ENCODE peak calls at places on chromosomes 1 and 21, in eight cellular contexts. One of them, this sample, is unnamed.

GRCh38 chr21:39125752-39126485 is 57.3 kb downstream of the PSMG1 start:
- DNase-seq in left lung: peak
- DNase-seq in GM12864: no peak
- DNase-seq in kidney: no peak
- DNase-seq in progenitor cell of endocrine pancreas: peak
- DNase-seq in fibroblast of lung: peak
- DNase-seq in GM13977: peak
- DNase-seq in pancreas: peak
- DNase-seq in this sample: peak

GRCh38 chr1:178075323-178075722 is 18.6 kb upstream of the RASAL2 start:
- DNase-seq in progenitor cell of endocrine pancreas: no peak
- DNase-seq in fibroblast of lung: no peak
- DNase-seq in kidney: no peak
- DNase-seq in left lung: no peak
- DNase-seq in GM12864: no peak
- DNase-seq in GM13977: no peak
- DNase-seq in pancreas: no peak
- DNase-seq in this sample: no peak

GRCh38 chr1:12465126-12465525 is 152.9 kb downstream of the DHRS3 start:
- DNase-seq in pancreas: no peak
- DNase-seq in kidney: no peak
- DNase-seq in progenitor cell of endocrine pancreas: no peak
- DNase-seq in GM12864: no peak
- DNase-seq in left lung: no peak
- DNase-seq in fibroblast of lung: no peak
- DNase-seq in GM13977: no peak
- DNase-seq in this sample: no peak

GRCh38 chr1:110477041-110477440 is 26.1 kb downstream of the PROK1 start:
- DNase-seq in fibroblast of lung: peak
- DNase-seq in progenitor cell of endocrine pancreas: no peak
- DNase-seq in GM13977: no peak
- DNase-seq in pancreas: peak
- DNase-seq in GM12864: peak
- DNase-seq in left lung: no peak
- DNase-seq in kidney: peak
- DNase-seq in this sample: no peak

GRCh38 chr1:46614604-46614984 is 2.0 kb downstream of the MOB3C start:
- DNase-seq in pancreas: no peak
- DNase-seq in GM12864: no peak
- DNase-seq in kidney: no peak
- DNase-seq in progenitor cell of endocrine pancreas: no peak
- DNase-seq in GM13977: no peak
- DNase-seq in left lung: no peak
- DNase-seq in fibroblast of lung: no peak
- DNase-seq in this sample: no peak

GRCh38 chr1:203584507-203584906 is 42.1 kb upstream of the ATP2B4 start:
- DNase-seq in pancreas: no peak
- DNase-seq in fibroblast of lung: no peak
- DNase-seq in left lung: no peak
- DNase-seq in GM13977: no peak
- DNase-seq in GM12864: no peak
- DNase-seq in kidney: no peak
- DNase-seq in progenitor cell of endocrine pancreas: no peak
- DNase-seq in this sample: no peak

GRCh38 chr1:204241050-204241449 is 27.3 kb upstream of the GOLT1A start:
- DNase-seq in GM12864: no peak
- DNase-seq in kidney: no peak
- DNase-seq in left lung: no peak
- DNase-seq in progenitor cell of endocrine pancreas: no peak
- DNase-seq in fibroblast of lung: no peak
- DNase-seq in GM13977: no peak
- DNase-seq in pancreas: no peak
- DNase-seq in this sample: no peak

GRCh38 chr1:39305555-39305954 is 101.1 kb downstream of the MACF1 start:
- DNase-seq in GM12864: no peak
- DNase-seq in left lung: no peak
- DNase-seq in kidney: no peak
- DNase-seq in pancreas: no peak
- DNase-seq in progenitor cell of endocrine pancreas: no peak
- DNase-seq in fibroblast of lung: no peak
- DNase-seq in GM13977: peak
- DNase-seq in this sample: no peak

GRCh38 chr1:149887456-149888159 is 11.8 kb upstream of the BOLA1 start:
- DNase-seq in left lung: peak
- DNase-seq in fibroblast of lung: peak
- DNase-seq in GM12864: peak
- DNase-seq in kidney: peak
- DNase-seq in GM13977: peak
- DNase-seq in progenitor cell of endocrine pancreas: peak
- DNase-seq in pancreas: peak
- DNase-seq in this sample: peak

GRCh38 chr1:160205974-160206369 is 788 bp downstream of the PEA15 start:
- DNase-seq in left lung: no peak
- DNase-seq in progenitor cell of endocrine pancreas: no peak
- DNase-seq in kidney: peak
- DNase-seq in GM12864: peak
- DNase-seq in fibroblast of lung: peak
- DNase-seq in GM13977: peak
- DNase-seq in pancreas: peak
- DNase-seq in this sample: no peak

GRCh38 chr1:119748040-119748439 is 20.7 kb downstream of the HMGCS2 start:
- DNase-seq in pancreas: no peak
- DNase-seq in kidney: no peak
- DNase-seq in progenitor cell of endocrine pancreas: no peak
- DNase-seq in fibroblast of lung: no peak
- DNase-seq in GM12864: no peak
- DNase-seq in left lung: no peak
- DNase-seq in GM13977: no peak
- DNase-seq in this sample: no peak

GRCh38 chr1:16921391-16922185 is at the start of gene CROCC:
- DNase-seq in fibroblast of lung: peak
- DNase-seq in GM13977: peak
- DNase-seq in kidney: peak
- DNase-seq in pancreas: peak
- DNase-seq in progenitor cell of endocrine pancreas: no peak
- DNase-seq in left lung: peak
- DNase-seq in GM12864: no peak
- DNase-seq in this sample: peak

GRCh38 chr1:7915826-7916225 is 24.8 kb downstream of the TNFRSF9 start:
- DNase-seq in left lung: no peak
- DNase-seq in fibroblast of lung: no peak
- DNase-seq in progenitor cell of endocrine pancreas: no peak
- DNase-seq in GM12864: no peak
- DNase-seq in GM13977: no peak
- DNase-seq in pancreas: no peak
- DNase-seq in kidney: no peak
- DNase-seq in this sample: no peak

GRCh38 chr1:11934295-11935039 is at the start of gene PLOD1:
- DNase-seq in progenitor cell of endocrine pancreas: peak
- DNase-seq in GM12864: peak
- DNase-seq in left lung: peak
- DNase-seq in fibroblast of lung: peak
- DNase-seq in GM13977: peak
- DNase-seq in pancreas: peak
- DNase-seq in kidney: peak
- DNase-seq in this sample: peak

GRCh38 chr1:106613861-106614260 is 442.6 kb upstream of the PRMT6 start:
- DNase-seq in pancreas: no peak
- DNase-seq in fibroblast of lung: no peak
- DNase-seq in left lung: no peak
- DNase-seq in kidney: no peak
- DNase-seq in GM13977: no peak
- DNase-seq in GM12864: no peak
- DNase-seq in progenitor cell of endocrine pancreas: no peak
- DNase-seq in this sample: no peak

GRCh38 chr1:38097256-38097655 is 50.7 kb upstream of the POU3F1 start:
- DNase-seq in progenitor cell of endocrine pancreas: no peak
- DNase-seq in GM13977: no peak
- DNase-seq in left lung: no peak
- DNase-seq in kidney: no peak
- DNase-seq in GM12864: no peak
- DNase-seq in fibroblast of lung: no peak
- DNase-seq in pancreas: no peak
- DNase-seq in this sample: no peak

GRCh38 chr1:151311589-151312331 is 15.5 kb downstream of the PI4KB start:
- DNase-seq in left lung: no peak
- DNase-seq in GM13977: no peak
- DNase-seq in GM12864: no peak
- DNase-seq in pancreas: peak
- DNase-seq in fibroblast of lung: peak
- DNase-seq in progenitor cell of endocrine pancreas: no peak
- DNase-seq in kidney: peak
- DNase-seq in this sample: no peak

GRCh38 chr1:48943393-48943792 is 166.7 kb upstream of the BEND5 start:
- DNase-seq in left lung: no peak
- DNase-seq in kidney: no peak
- DNase-seq in fibroblast of lung: no peak
- DNase-seq in pancreas: no peak
- DNase-seq in GM12864: no peak
- DNase-seq in GM13977: no peak
- DNase-seq in progenitor cell of endocrine pancreas: no peak
- DNase-seq in this sample: no peak

GRCh38 chr1:152168535-152168868 is 9.5 kb upstream of the RPTN start:
- DNase-seq in GM12864: no peak
- DNase-seq in GM13977: no peak
- DNase-seq in left lung: no peak
- DNase-seq in fibroblast of lung: no peak
- DNase-seq in progenitor cell of endocrine pancreas: no peak
- DNase-seq in kidney: no peak
- DNase-seq in pancreas: no peak
- DNase-seq in this sample: no peak

GRCh38 chr1:56446531-56447098 is 132.7 kb downstream of the PLPP3 start:
- DNase-seq in progenitor cell of endocrine pancreas: no peak
- DNase-seq in kidney: no peak
- DNase-seq in pancreas: no peak
- DNase-seq in GM13977: no peak
- DNase-seq in fibroblast of lung: peak
- DNase-seq in GM12864: no peak
- DNase-seq in left lung: no peak
- DNase-seq in this sample: no peak

DNA sequence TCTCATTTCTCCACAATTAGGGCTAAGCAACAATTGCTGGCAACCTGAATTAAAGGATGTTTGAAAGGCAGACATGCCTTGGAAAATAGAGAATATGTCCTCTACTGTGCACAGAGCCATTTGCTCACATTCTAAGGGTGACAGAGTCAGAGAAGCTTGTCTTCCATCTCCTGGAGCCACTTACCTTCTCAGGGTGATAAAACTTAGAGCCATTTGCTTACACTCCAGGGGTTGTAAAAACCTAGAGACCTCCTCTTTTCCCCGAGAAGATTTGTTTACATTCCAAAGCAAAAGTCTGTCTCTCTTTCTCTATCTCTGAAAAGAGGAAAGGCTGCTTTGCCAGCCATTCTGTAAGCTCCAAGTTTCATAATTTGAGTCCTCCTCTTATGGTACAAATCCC is 61.3 kb downstream of the LBR start:
- DNase-seq in pancreas: no peak
- DNase-seq in progenitor cell of endocrine pancreas: no peak
- DNase-seq in kidney: no peak
- DNase-seq in fibroblast of lung: no peak
- DNase-seq in GM12864: no peak
- DNase-seq in GM13977: no peak
- DNase-seq in left lung: no peak
- DNase-seq in this sample: no peak
- TF ChIP-seq CTCF in pancreas: no peak
- TF ChIP-seq CTCF in progenitor cell of endocrine pancreas: no peak
- TF ChIP-seq CTCF in kidney: no peak
- TF ChIP-seq CTCF in fibroblast of lung: no peak
- TF ChIP-seq CTCF in GM12864: no peak
- TF ChIP-seq CTCF in GM13977: no peak
- TF ChIP-seq CTCF in left lung: no peak
- TF ChIP-seq CTCF in this sample: no peak

DNA sequence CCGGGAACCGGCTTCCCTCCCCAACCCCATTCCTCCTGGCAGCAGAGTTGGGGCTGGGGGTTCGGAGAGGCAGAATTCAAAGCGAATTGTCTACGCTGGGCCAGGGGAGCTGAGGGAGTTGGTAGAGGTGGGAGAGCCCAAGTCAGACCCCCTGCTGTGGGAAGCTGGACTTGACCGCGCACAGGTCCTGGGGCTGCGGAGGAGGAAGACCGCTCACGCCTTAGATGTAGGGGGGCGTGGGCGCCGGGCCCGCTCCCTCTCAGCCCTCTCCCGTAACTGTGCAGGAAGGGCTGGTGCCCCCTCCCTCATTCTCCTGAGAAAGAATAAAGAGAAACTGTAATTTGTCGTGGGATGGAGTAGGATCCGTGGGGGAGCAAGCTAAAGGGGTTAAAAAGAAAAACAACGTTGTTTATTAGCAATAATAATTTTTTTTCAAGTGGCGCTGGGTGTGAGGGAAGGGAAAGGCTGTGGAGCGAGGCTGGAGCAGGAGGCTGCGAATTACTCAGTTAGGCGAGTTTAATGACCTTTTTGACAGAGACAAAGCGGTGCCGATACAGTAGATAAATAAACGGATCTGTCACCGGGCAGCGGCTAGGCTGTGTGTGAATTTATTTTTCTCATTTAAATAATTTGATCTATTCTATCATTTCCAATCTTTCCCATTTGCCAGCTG is 835 bp upstream of the GRIK3 start:
- DNase-seq in GM13977: no peak
- DNase-seq in kidney: no peak
- DNase-seq in GM12864: no peak
- DNase-seq in left lung: no peak
- DNase-seq in progenitor cell of endocrine pancreas: no peak
- DNase-seq in fibroblast of lung: no peak
- DNase-seq in pancreas: no peak
- DNase-seq in this sample: no peak
- TF ChIP-seq CTCF in GM13977: no peak
- TF ChIP-seq CTCF in kidney: no peak
- TF ChIP-seq CTCF in GM12864: no peak
- TF ChIP-seq CTCF in left lung: no peak
- TF ChIP-seq CTCF in progenitor cell of endocrine pancreas: no peak
- TF ChIP-seq CTCF in fibroblast of lung: no peak
- TF ChIP-seq CTCF in pancreas: no peak
- TF ChIP-seq CTCF in this sample: no peak

GRCh38 chr1:32464716-32465540 is at the start of gene ZBTB8B:
- DNase-seq in left lung: peak
- DNase-seq in GM13977: peak
- DNase-seq in kidney: peak
- DNase-seq in pancreas: peak
- DNase-seq in GM12864: no peak
- DNase-seq in fibroblast of lung: peak
- DNase-seq in progenitor cell of endocrine pancreas: peak
- DNase-seq in this sample: peak
- TF ChIP-seq CTCF in left lung: no peak
- TF ChIP-seq CTCF in GM13977: no peak
- TF ChIP-seq CTCF in kidney: no peak
- TF ChIP-seq CTCF in pancreas: no peak
- TF ChIP-seq CTCF in GM12864: no peak
- TF ChIP-seq CTCF in fibroblast of lung: no peak
- TF ChIP-seq CTCF in progenitor cell of endocrine pancreas: no peak
- TF ChIP-seq CTCF in this sample: no peak

DNA sequence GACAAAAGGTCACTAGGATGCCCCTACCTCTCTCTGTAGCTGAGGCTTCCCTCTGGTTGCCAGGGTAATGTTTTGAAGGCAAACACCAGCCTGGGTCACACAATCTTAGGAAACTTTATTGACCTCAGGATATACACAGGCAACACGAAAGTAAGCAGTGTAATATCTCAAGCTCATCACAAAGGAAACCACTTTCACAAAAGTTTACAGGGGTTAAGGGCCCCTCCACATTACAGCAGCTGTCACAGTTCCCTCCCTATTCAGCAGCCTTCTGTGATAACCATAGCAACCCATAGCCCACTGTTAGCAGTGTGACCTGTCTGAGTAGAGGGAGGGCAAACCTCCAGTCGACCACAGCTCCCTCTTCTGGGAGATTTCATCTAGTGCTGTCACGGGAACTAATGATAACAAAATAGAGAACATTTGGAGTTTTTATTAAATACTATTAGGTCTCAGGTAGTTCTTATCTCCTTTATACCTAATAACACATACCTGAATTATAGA is 149.8 kb downstream of the PTPRC start:
- DNase-seq in GM13977: peak
- DNase-seq in kidney: no peak
- DNase-seq in fibroblast of lung: no peak
- DNase-seq in progenitor cell of endocrine pancreas: no peak
- DNase-seq in left lung: no peak
- DNase-seq in GM12864: no peak
- DNase-seq in pancreas: no peak
- DNase-seq in this sample: peak
- TF ChIP-seq CTCF in GM13977: peak
- TF ChIP-seq CTCF in kidney: no peak
- TF ChIP-seq CTCF in fibroblast of lung: no peak
- TF ChIP-seq CTCF in progenitor cell of endocrine pancreas: peak
- TF ChIP-seq CTCF in left lung: no peak
- TF ChIP-seq CTCF in GM12864: no peak
- TF ChIP-seq CTCF in pancreas: no peak
- TF ChIP-seq CTCF in this sample: peak

This sample was measured in nephron progenitor cell.